ENCODE peak calls at places on chromosomes 4 and X, in nine cellular contexts. O, B, T, C, I, J, S, U and E are unnamed samples.

GRCh38 chrX:154735695-154736393 is 15.0 kb downstream of the GAB3 start:
- DNase-seq in O (no peak), B (peak), T (no peak), C (no peak), I (no peak), J (no peak), S (peak), U (no peak), E (no peak)

GRCh38 chr4:13922873-13923645 is 295.5 kb upstream of the BOD1L1 start:
- DNase-seq in O (no peak), B (no peak), T (no peak), C (no peak), I (no peak), J (no peak), S (no peak), U (no peak), E (no peak)

GRCh38 chrX:12080265-12080664 is 58.0 kb upstream of the FRMPD4 start:
- DNase-seq in O (peak), B (no peak), T (peak), C (no peak), I (peak), J (no peak), S (peak), U (no peak), E (no peak)

GRCh38 chr4:180794352-180794751 is 1448.8 kb upstream of the TENM3 start:
- DNase-seq in O (no peak), B (no peak), T (no peak), C (no peak), I (no peak), J (no peak), S (no peak), U (no peak), E (no peak)

GRCh38 chr4:83191026-83191425 is 76.5 kb upstream of the PLAC8 start:
- DNase-seq in O (no peak), B (no peak), T (no peak), C (no peak), I (no peak), J (no peak), S (no peak), U (no peak), E (no peak)

GRCh38 chr4:7151668-7152227 is 40.6 kb upstream of the SORCS2 start:
- DNase-seq in O (no peak), B (no peak), T (no peak), C (no peak), I (no peak), J (no peak), S (no peak), U (no peak), E (no peak)

GRCh38 chr4:26412381-26413372 is 77.6 kb downstream of the CCKAR start:
- DNase-seq in O (no peak), B (peak), T (no peak), C (no peak), I (no peak), J (no peak), S (no peak), U (no peak), E (no peak)

GRCh38 chr4:1544861-1545275 is 138.6 kb upstream of the NKX1-1 start:
- DNase-seq in O (no peak), B (peak), T (no peak), C (no peak), I (no peak), J (no peak), S (peak), U (peak), E (no peak)

GRCh38 chrX:37959212-37960021 is 46.9 kb upstream of the SYTL5 start:
- DNase-seq in O (no peak), B (no peak), T (no peak), C (no peak), I (no peak), J (no peak), S (peak), U (no peak), E (no peak)

GRCh38 chrX:73823473-73824004 is 260.5 kb downstream of the CHIC1 start:
- DNase-seq in O (no peak), B (no peak), T (no peak), C (no peak), I (no peak), J (no peak), S (no peak), U (no peak), E (no peak)

GRCh38 chr4:185839204-185839712 is 27.3 kb upstream of the SORBS2 start:
- DNase-seq in O (no peak), B (peak), T (peak), C (no peak), I (peak), J (no peak), S (peak), U (no peak), E (no peak)

GRCh38 chrX:154136627-154137161 is 7.3 kb upstream of the OPN1LW start:
- DNase-seq in O (peak), B (peak), T (peak), C (peak), I (peak), J (peak), S (peak), U (peak), E (peak)

GRCh38 chr4:19104176-19104575 is 1082.6 kb upstream of the LCORL start:
- DNase-seq in O (no peak), B (no peak), T (no peak), C (no peak), I (no peak), J (no peak), S (no peak), U (no peak), E (no peak)

GRCh38 chrX:69153060-69153730 is 12.1 kb downstream of the PJA1 start:
- DNase-seq in O (no peak), B (no peak), T (peak), C (no peak), I (peak), J (no peak), S (peak), U (no peak), E (peak)

GRCh38 chrX:153457136-153457825 is 11.4 kb upstream of the TREX2 start:
- DNase-seq in O (no peak), B (no peak), T (no peak), C (no peak), I (no peak), J (no peak), S (no peak), U (no peak), E (no peak)

GRCh38 chrX:11450354-11450753 is 157.1 kb downstream of the AMELX start:
- DNase-seq in O (no peak), B (no peak), T (no peak), C (no peak), I (no peak), J (no peak), S (no peak), U (no peak), E (no peak)

GRCh38 chrX:73863852-73864251 is 300.9 kb downstream of the CHIC1 start:
- DNase-seq in O (no peak), B (no peak), T (no peak), C (no peak), I (no peak), J (no peak), S (no peak), U (no peak), E (no peak)

GRCh38 chr4:115720611-115721010 is 607.2 kb upstream of the NDST4 start:
- DNase-seq in O (no peak), B (no peak), T (no peak), C (no peak), I (no peak), J (no peak), S (no peak), U (no peak), E (no peak)

GRCh38 chrX:25028726-25029125 is 13.0 kb upstream of the ARX start:
- DNase-seq in O (no peak), B (no peak), T (no peak), C (no peak), I (no peak), J (no peak), S (no peak), U (no peak), E (no peak)

DNA sequence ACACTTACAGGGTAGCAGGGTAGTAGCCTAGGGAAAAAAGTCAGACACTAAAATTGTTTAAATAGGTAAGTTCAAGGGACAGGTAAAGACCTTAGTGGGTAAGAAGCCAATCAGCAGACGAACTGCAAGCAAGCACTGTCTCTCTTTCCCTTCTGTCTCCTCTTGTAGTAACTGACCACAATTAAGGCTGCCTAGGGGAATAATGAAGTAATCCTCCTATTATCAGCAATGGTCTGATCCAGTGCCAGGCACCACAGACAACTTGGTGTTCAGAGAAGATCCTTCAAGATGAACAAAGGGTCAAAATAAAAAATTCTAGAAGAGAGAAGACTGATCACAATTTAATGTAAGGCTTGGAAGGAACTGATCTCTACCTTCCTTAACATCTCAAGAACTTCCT is 62.9 kb downstream of the ELOVL6 start:
- DNase-seq in O (no peak), B (no peak), T (no peak), C (no peak), I (no peak), J (no peak), S (no peak), U (no peak), E (no peak)
- TF ChIP-seq CTCF in O (no peak), B (no peak), T (no peak), C (no peak), I (no peak), J (no peak), S (no peak), U (no peak), E (no peak)

DNA sequence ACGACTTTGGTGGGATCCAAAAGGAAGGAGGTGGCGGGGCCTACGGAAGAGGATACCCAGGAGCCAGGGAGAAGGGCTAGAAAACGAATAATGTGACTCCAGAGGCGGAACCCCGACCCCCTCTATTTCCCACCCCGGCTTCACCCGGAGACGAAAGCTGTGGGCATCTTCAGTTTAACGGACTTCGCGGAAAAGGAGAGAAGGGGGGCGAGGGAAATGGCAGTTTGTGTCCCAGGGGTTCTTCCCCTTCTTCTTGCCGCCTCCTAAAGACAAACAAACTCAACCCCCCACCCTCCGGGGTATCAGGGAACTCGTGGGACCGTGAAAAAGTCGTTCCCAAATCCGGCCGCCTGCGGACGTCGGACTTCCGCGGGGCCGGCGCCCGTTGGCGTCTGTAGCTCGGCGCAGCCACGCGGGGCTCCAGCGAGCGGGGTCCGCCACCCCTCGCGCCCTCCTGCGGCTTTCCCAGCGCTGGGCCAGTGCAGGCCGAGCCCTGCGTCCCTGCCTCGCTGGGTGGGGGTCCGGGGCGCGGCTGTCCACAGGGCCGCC is 3.6 kb upstream of the LEF1 start:
- DNase-seq in O (peak), B (peak), T (peak), C (peak), I (peak), J (peak), S (peak), U (peak), E (peak)
- TF ChIP-seq CTCF in O (peak), B (no peak), T (peak), C (no peak), I (peak), J (peak), S (peak), U (no peak), E (peak)

GRCh38 chr4:112916868-112917267 is 132.6 kb upstream of the ANK2 start:
- DNase-seq in O (no peak), B (no peak), T (no peak), C (no peak), I (no peak), J (no peak), S (no peak), U (no peak), E (no peak)
- TF ChIP-seq CTCF in O (no peak), B (no peak), T (no peak), C (no peak), I (no peak), J (no peak), S (no peak), U (no peak), E (no peak)

GRCh38 chr4:2755821-2756690 is at the start of gene TNIP2:
- DNase-seq in O (peak), B (peak), T (peak), C (peak), I (peak), J (peak), S (peak), U (peak), E (peak)
- TF ChIP-seq CTCF in O (peak), B (peak), T (peak), C (peak), I (no peak), J (peak), S (peak), U (peak), E (peak)